ENCODE peak calls at places on chromosomes 13 and 19, in five cellular contexts. I, D, K, G and W are unnamed samples.
A peak's percentile ranks its signal among the peaks of the same experiment; 100 is the strongest.

GRCh38 chr19:41431426-41432386 is 4.5 kb upstream of the B3GNT8 start:
- DNase-seq in I (no peak), D (peak; percentile 58), K (peak; percentile 24), G (no peak), W (no peak)

GRCh38 chr13:92164822-92165221 is 766.4 kb downstream of the GPC5 start:
- DNase-seq in I (no peak), D (no peak), K (no peak), G (no peak), W (no peak)

GRCh38 chr13:94073006-94073744 is 406.3 kb downstream of the DCT start:
- DNase-seq in I (no peak), D (no peak), K (no peak), G (no peak), W (peak; percentile 91)

GRCh38 chr19:53092723-53093122 is 10.5 kb downstream of the ZNF160 start:
- DNase-seq in I (no peak), D (no peak), K (no peak), G (no peak), W (no peak)

GRCh38 chr13:40665061-40665753 is 1.2 kb downstream of the FOXO1 start:
- DNase-seq in I (peak; percentile 59), D (peak; percentile 57), K (no peak), G (no peak), W (no peak)

GRCh38 chr13:110405597-110406450 is 98.7 kb downstream of the COL4A2 start:
- DNase-seq in I (no peak), D (no peak), K (no peak), G (no peak), W (peak; percentile 96)

GRCh38 chr19:8069116-8069973 is 16.8 kb downstream of the CCL25 start:
- DNase-seq in I (peak; percentile 63), D (no peak), K (no peak), G (no peak), W (peak; percentile 2)

GRCh38 chr19:28242317-28242927 is 970.5 kb downstream of the UQCRFS1 start:
- DNase-seq in I (peak; percentile 67), D (peak; percentile 30), K (no peak), G (no peak), W (peak; percentile 1)

GRCh38 chr13:74452176-74452575 is 318.0 kb upstream of the KLF12 start:
- DNase-seq in I (no peak), D (no peak), K (no peak), G (no peak), W (no peak)

GRCh38 chr13:111853766-111854165 is 213.2 kb upstream of the SOX1 start:
- DNase-seq in I (no peak), D (no peak), K (no peak), G (no peak), W (no peak)

GRCh38 chr13:85137516-85137915 is 661.7 kb downstream of the SLITRK6 start:
- DNase-seq in I (no peak), D (no peak), K (no peak), G (no peak), W (no peak)

GRCh38 chr13:110976785-110977184 is 61.9 kb upstream of the ANKRD10 start:
- DNase-seq in I (no peak), D (no peak), K (no peak), G (no peak), W (no peak)

GRCh38 chr13:93621966-93622365 is 395.4 kb downstream of the GPC6 start:
- DNase-seq in I (no peak), D (no peak), K (no peak), G (no peak), W (no peak)

GRCh38 chr19:5349041-5349440 is 8.4 kb upstream of the PTPRS start:
- DNase-seq in I (peak; percentile 57), D (no peak), K (peak; percentile 44), G (no peak), W (no peak)

GRCh38 chr13:77733674-77734073 is 36.2 kb downstream of the SLAIN1 start:
- DNase-seq in I (no peak), D (no peak), K (no peak), G (no peak), W (no peak)

GRCh38 chr13:28751210-28751935 is 32.6 kb upstream of the SLC46A3 start:
- DNase-seq in I (no peak), D (no peak), K (no peak), G (no peak), W (no peak)

DNA sequence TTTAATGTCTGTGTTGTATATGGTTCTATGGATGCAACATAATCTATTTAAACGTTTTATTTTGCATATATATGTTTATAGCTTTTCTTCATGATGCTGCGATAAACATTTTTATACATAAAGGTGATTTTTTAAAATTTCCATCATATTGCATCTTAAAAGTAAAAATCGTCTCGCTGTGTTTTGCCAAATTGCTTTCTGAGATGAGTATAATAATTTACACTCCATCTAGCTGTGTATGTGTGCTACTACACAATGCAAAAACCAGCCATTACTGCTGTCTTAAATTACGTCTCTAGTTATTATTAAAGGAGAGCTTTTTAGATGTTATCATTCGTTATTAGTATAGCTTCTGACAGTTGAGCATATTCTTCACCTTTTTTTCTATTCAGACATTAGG is 37.2 kb downstream of the METTL21C start:
- DNase-seq in I (no peak), D (no peak), K (no peak), G (no peak), W (no peak)
- TF ChIP-seq CTCF in I (peak; percentile 32), D (no peak), K (no peak), G (peak; percentile 55), W (peak; percentile 38)

DNA sequence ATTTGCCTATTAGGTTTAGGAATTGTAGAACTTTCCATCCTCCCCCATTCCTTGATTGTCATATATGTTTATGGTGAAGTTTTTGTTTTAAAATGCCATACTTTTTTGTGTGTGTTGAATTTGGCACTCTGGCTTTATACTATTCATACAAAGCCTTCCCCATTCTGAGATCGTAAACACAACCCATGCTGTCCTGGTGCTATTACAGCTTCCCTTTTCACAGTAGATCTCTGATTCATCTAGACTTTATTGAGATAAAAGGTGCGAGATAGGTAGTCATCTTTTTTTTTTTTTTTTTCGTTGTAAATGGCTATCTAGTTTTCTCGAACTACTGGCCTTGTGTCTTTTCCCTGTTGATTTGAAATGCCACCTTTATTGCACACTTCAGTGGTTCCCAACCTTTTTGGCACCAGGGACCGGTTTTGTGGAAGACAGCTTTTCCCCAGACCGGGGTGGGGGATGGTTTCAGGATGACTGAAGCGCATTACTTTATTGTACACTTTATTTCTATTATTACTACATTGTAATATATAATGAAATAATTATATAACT is 94.6 kb downstream of the LRCH1 start:
- DNase-seq in I (no peak), D (no peak), K (no peak), G (no peak), W (no peak)
- H3K4me2 ChIP-seq in I (no peak overlapping the region), D (no peak overlapping the region), K (no peak overlapping the region), G (no peak overlapping the region), W (no peak overlapping the region)

GRCh38 chr19:13505164-13505695 is 1.0 kb downstream of the CACNA1A start:
- DNase-seq in I (no peak), D (no peak), K (no peak), G (no peak), W (no peak)

GRCh38 chr19:13503570-13504235 is 2.6 kb downstream of the CACNA1A start:
- DNase-seq in I (no peak), D (no peak), K (no peak), G (no peak), W (no peak)

GRCh38 chr19:13506550-13506878 is 235 bp upstream of the CACNA1A start:
- DNase-seq in I (peak; percentile 57), D (no peak), K (no peak), G (no peak), W (peak; percentile 7)

GRCh38 chr19:13507053-13507611 is 853 bp upstream of the CACNA1A start:
- DNase-seq in I (peak; percentile 77), D (no peak), K (no peak), G (no peak), W (peak; percentile 17)

DNA sequence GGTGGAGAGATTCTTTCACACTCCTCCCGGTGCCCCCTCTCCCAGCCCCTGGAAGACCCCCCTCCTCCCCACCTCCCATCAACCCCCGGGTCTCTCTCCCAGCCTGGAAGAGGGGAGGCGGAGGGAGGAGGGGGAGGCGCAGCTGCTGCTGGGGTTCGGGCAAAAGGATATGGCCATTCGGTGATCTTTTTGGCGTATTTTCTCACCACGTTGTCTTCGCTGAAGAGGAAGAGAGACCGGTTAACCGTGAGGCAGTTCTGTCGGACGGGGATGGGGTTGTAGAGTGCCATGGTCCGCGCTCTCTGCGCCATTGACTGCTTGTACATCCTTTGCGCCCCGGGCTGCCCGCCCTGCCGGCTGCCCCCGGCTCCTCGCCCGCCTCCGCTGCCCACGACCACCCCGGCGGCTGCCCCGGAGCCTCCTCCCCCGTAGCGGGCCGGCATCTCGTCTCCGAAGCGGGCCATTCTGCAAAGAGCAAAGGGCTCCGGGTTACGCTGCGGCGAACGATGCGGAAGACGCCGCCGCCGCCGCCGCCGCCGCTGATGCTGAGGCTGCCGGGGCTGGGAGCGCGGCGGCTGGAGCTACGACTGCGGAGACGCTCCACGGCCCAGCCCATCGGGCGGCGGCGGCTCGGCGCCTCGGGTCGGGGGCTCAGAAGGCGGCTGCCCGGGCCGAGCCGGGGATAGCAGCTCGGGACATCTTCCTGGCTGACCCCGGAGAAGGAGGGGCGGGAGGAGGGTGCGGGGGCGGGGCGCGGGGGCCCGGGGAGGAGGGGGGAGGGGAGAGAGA is at the start of gene CACNA1A:
- DNase-seq in I (peak; percentile 83), D (peak; percentile 40), K (no peak), G (no peak), W (no peak)
- TF ChIP-seq EZH2 in I (peak; percentile 34), D (peak; percentile 51), K (no peak), G (no peak), W (peak; percentile 35)

GRCh38 chr13:102089177-102089576 is 312.7 kb downstream of the FGF14 start:
- DNase-seq in I (no peak), D (peak; percentile 7), K (no peak), G (no peak), W (peak; percentile 31)
- TF ChIP-seq CTCF in I (peak; percentile 39), D (peak; percentile 38), K (no peak), G (peak; percentile 39), W (peak; percentile 22)

GRCh38 chr13:48563611-48564010 is 30.7 kb upstream of the RCBTB2 start:
- DNase-seq in I (no peak), D (no peak), K (no peak), G (no peak), W (no peak)

GRCh38 chr13:48562296-48563066 is 29.6 kb upstream of the RCBTB2 start:
- DNase-seq in I (no peak), D (no peak), K (no peak), G (no peak), W (no peak)

GRCh38 chr13:48559638-48560320 is 26.9 kb upstream of the RCBTB2 start:
- DNase-seq in I (no peak), D (no peak), K (no peak), G (no peak), W (peak; percentile 68)

GRCh38 chr13:48560657-48561337 is 27.9 kb upstream of the RCBTB2 start:
- DNase-seq in I (no peak), D (no peak), K (no peak), G (no peak), W (no peak)

GRCh38 chr13:48561461-48562224 is 28.8 kb upstream of the RCBTB2 start:
- DNase-seq in I (no peak), D (no peak), K (no peak), G (no peak), W (no peak)
- H3K4me2 ChIP-seq in I (no peak overlapping the region), D (no peak overlapping the region), K (peak overlapping the region; percentile 34), G (no peak overlapping the region), W (no peak overlapping the region)

GRCh38 chr19:35856546-35857149 is at the start of gene KIRREL2:
- DNase-seq in I (peak; percentile 82), D (peak; percentile 21), K (no peak), G (no peak), W (no peak)
- TF ChIP-seq EZH2 in I (no peak), D (peak; percentile 65), K (no peak), G (no peak), W (peak; percentile 58)